ENCODE peak calls at places on chromosome 2, in seven cellular contexts. X is uterus, K is ovary, L is tibial artery, U is A549, W is sigmoid colon, N is heart right ventricle. M is an unnamed sample. For H3K9me3, the result is how much of the 10 kb centered on the place peaks cover.

GRCh38 chr2:200483729-200484198 is 26.1 kb downstream of the KCTD18 start:
- DNase-seq in X (no peak), K (no peak), L (no peak), U (peak), W (no peak), N (no peak), M (peak)

GRCh38 chr2:113005030-113005509 is at the start of gene IL36A:
- DNase-seq in X (no peak), K (no peak), L (no peak), U (no peak), W (no peak), N (no peak), M (no peak)

GRCh38 chr2:189927823-189928222 is 134.7 kb downstream of the MSTN start:
- DNase-seq in X (no peak), K (no peak), L (no peak), U (no peak), W (no peak), N (no peak), M (no peak)

GRCh38 chr2:130150181-130151144 is 5.6 kb upstream of the CCDC74B start:
- DNase-seq in X (no peak), K (no peak), L (no peak), U (no peak), W (peak), N (no peak), M (no peak)

GRCh38 chr2:88897718-88898117 is 206.2 kb downstream of the RPIA start:
- DNase-seq in X (no peak), K (no peak), L (no peak), U (no peak), W (no peak), N (no peak), M (no peak)

GRCh38 chr2:46041434-46041833 is 255.8 kb upstream of the EPAS1 start:
- DNase-seq in X (no peak), K (no peak), L (no peak), U (no peak), W (no peak), N (no peak), M (no peak)

GRCh38 chr2:142190805-142191204 is 60.0 kb upstream of the LRP1B start:
- DNase-seq in X (no peak), K (no peak), L (no peak), U (no peak), W (no peak), N (no peak), M (no peak)

GRCh38 chr2:111705711-111706323 is 178.2 kb downstream of the ANAPC1 start:
- DNase-seq in X (no peak), K (no peak), L (no peak), U (peak), W (no peak), N (no peak), M (no peak)

GRCh38 chr2:10620481-10620880 is 69.3 kb downstream of the NOL10 start:
- DNase-seq in X (no peak), K (no peak), L (no peak), U (no peak), W (no peak), N (no peak), M (no peak)

GRCh38 chr2:159873136-159873728 is 75.2 kb upstream of the CD302 start:
- DNase-seq in X (no peak), K (no peak), L (no peak), U (no peak), W (no peak), N (no peak), M (no peak)

GRCh38 chr2:42055573-42056514 is 8.0 kb downstream of the PKDCC start:
- DNase-seq in X (peak), K (no peak), L (no peak), U (no peak), W (peak), N (no peak), M (no peak)

GRCh38 chr2:61670591-61671503 is 132.7 kb upstream of the XPO1 start:
- DNase-seq in X (peak), K (no peak), L (no peak), U (peak), W (peak), N (peak), M (no peak)

GRCh38 chr2:132589060-132589765 is 80.8 kb downstream of the LYPD1 start:
- DNase-seq in X (no peak), K (no peak), L (no peak), U (no peak), W (no peak), N (no peak), M (no peak)

DNA sequence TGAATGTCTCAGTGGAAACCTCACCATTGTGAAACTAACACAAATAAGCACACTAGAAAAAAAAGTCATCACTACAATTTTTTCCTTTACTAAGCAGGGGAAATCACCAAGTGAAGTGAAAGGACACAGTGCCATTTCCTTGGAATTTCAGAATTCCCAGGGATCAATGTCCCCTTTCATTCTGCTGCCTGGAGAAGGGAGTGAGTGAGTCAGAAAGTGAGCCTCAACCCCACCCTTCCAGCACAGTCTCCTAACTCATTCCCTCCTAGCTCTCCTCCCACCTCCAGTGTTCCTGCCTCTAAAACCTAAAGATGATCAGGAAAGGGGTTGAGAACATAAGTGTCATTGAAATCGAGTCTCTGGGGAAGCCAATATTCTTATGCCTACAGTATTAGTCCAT is 608.5 kb downstream of the RNF144A start:
- DNase-seq in X (no peak), K (no peak), L (no peak), U (no peak), W (no peak), N (no peak), M (no peak)
- H3K9me3 ChIP-seq in X (under half), K (under half), L (under half), U (under half), W (under half), N (under half), M (under half)

DNA sequence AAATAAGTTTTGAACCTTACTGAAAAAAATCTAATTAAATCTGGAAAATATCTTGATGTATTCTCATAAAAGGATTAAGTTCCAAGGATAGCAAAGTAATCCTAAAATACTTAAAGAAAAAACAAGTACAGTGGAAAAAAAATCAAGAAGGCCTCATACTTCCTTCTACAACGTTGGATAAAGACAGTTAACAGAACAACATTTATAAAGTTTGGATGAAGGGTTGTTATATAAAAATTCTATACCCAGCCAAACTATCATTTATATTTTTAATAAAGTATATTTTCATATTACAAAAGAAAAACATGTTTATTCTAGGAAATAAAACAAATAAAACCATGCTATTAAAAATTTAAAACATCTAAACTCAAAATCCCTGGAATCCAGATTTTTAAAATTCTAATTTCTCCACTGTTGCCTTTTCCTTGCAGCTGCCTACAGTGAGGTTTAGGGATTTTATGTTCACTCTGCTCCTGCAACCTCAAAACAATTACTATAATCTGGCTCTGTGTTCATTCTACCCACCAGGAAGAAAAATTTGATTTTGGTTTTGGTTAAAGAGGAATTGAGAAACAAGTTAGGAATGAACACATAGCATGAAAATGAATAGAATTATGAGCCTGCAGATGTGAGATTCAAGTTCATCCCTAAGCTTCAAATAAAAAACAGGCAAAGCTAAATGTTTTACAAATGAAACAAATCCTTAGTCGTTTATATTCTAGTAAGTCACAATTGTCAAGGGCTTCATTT is 142.8 kb downstream of the LPIN1 start:
- DNase-seq in X (no peak), K (no peak), L (no peak), U (no peak), W (no peak), N (no peak), M (no peak)
- H3K9me3 ChIP-seq in X (under half), K (under half), L (under half), U (under half), W (under half), N (under half), M (under half)

DNA sequence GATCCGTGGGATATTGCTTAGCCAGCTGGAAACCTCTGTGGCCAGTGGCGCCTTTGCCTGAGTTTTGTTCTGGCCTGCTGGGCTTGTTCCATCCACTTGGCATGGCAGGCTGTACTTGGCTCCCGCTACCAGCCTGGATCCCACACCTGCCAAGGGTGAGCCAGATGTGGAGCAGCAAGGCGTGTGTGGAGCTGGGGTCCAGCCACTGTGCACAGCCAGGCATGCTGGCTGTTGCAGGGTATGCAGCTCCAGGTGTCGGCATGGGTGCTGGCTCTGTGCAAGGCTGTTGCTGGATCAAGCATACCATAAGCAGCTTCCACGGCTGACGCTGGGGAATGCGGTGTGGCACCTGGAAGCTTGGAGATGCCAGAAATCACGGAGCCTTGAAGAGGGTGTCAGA is 34.5 kb downstream of the PTPN4 start:
- DNase-seq in X (no peak), K (no peak), L (no peak), U (no peak), W (no peak), N (peak), M (peak)
- H3K9me3 ChIP-seq in X (under half), K (under half), L (under half), U (under half), W (under half), N (half or more), M (under half)

GRCh38 chr2:240526521-240526920 is 31.3 kb downstream of the ANKMY1 start:
- DNase-seq in X (no peak), K (no peak), L (no peak), U (no peak), W (no peak), N (no peak), M (no peak)

GRCh38 chr2:240527153-240527750 is 30.5 kb downstream of the ANKMY1 start:
- DNase-seq in X (no peak), K (no peak), L (no peak), U (no peak), W (no peak), N (no peak), M (no peak)

GRCh38 chr2:240530181-240530580 is 27.6 kb downstream of the ANKMY1 start:
- DNase-seq in X (no peak), K (no peak), L (no peak), U (no peak), W (no peak), N (no peak), M (no peak)

GRCh38 chr2:240529344-240529999 is 28.3 kb downstream of the ANKMY1 start:
- DNase-seq in X (no peak), K (no peak), L (no peak), U (no peak), W (no peak), N (no peak), M (no peak)

DNA sequence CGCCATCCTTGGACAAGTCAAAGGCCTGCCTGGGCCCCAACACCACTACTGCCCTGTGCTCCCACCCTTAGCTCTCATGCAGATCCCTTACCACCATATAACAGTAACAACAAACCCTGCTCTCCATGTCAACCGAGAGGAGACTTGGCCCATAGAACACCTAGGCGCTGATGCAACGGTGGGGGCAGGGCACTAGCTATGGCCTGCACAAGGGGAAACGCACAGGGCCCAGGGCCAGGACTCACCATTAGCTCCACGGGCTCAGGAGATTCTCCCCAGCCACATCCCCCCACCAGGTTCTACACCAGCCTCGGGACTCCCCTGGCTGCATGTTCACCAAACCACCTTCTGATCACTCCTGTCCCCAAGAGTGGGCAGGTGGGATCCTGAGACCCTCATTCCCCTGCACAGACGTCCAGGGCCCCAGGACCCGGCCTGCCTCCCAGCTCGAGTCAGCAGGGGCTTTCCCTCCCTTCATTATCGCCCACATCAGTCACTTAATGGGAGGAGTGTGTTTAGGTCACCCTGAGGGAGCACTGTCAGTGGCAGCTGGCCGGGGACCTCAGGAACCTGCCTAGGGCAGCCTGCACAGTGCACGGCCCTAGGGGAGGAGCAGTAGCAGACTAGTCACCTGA is 29.3 kb downstream of the ANKMY1 start:
- DNase-seq in X (no peak), K (no peak), L (no peak), U (no peak), W (no peak), N (no peak), M (no peak)
- H3K9me3 ChIP-seq in X (under half), K (under half), L (under half), U (half or more), W (under half), N (half or more), M (under half)

DNA sequence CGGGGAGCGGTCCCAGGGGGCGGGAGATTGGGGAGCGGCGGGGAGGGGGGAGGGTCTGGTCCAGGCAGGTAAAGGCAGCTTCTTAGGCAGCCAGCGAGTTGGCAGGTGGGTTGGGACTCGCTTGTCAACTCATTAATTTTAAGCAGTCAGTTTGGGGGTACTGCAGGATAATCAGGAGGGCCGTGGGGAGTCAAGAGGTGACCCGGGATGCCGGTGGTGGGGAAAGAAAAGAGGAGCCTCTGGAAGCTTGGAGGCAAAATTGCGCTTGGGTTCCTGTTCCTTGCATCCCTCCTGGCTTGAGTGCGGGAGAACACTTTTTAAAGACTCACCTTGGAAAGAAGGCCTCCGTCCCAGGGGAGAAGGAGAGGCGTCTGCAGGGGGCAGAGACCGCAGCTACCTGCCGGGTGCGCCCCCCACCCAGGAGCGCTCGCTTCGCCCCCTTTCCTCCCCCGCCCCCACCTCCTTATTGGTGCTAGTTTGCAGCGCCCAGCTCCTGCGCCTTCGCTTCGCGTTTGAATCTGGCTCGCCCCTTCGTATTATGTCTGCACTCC is at the start of gene KCNJ3:
- DNase-seq in X (no peak), K (no peak), L (no peak), U (no peak), W (no peak), N (no peak), M (no peak)
- H3K9me3 ChIP-seq in X (under half), K (under half), L (under half), U (under half), W (under half), N (under half), M (under half)

M was measured in upper lobe of left lung.